ENCODE peak calls at places on chromosome 9, in four cellular contexts. P, R, A and W are unnamed samples.

GRCh38 chr9:33445389-33445881 is 2.0 kb downstream of the AQP3 start:
- DNase-seq in R (no peak), P (no peak), A (no peak), W (no peak)

GRCh38 chr9:74443036-74443750 is 53.9 kb upstream of the RORB start:
- DNase-seq in P (no peak), R (no peak), A (no peak), W (no peak)

GRCh38 chr9:17531642-17532254 is 47.1 kb upstream of the SH3GL2 start:
- DNase-seq in R (peak; percentile 32), A (no peak), P (peak; percentile 59), W (peak; percentile 10)

GRCh38 chr9:76688471-76689238 is 75.6 kb upstream of the PCA3 start:
- DNase-seq in R (peak; percentile 67), P (no peak), A (no peak), W (no peak)

GRCh38 chr9:131837836-131838235 is 98.0 kb upstream of the RAPGEF1 start:
- DNase-seq in R (no peak), P (no peak), A (no peak), W (no peak)

GRCh38 chr9:70021026-70021571 is 22.5 kb upstream of the MAMDC2 start:
- DNase-seq in A (no peak), P (no peak), R (no peak), W (no peak)

GRCh38 chr9:4489919-4490704 is at the start of gene SLC1A1:
- DNase-seq in R (no peak), A (peak; percentile 55), P (peak; percentile 85), W (peak; percentile 43)

GRCh38 chr9:34741628-34742027 is 31.7 kb upstream of the CCL21 start:
- DNase-seq in P (no peak), A (no peak), R (no peak), W (no peak)

GRCh38 chr9:108416321-108416720 is 439.5 kb downstream of the ACTL7B start:
- DNase-seq in R (peak; percentile 51), P (no peak), A (no peak), W (peak; percentile 15)

GRCh38 chr9:92968081-92968480 is 20.8 kb downstream of the FGD3 start:
- DNase-seq in R (no peak), P (no peak), A (no peak), W (no peak)

GRCh38 chr9:37582548-37583157 is 6.5 kb upstream of the FBXO10 start:
- DNase-seq in P (no peak), R (peak; percentile 40), A (no peak), W (peak; percentile 42)

GRCh38 chr9:92722386-92723298 is 42.0 kb downstream of the BICD2 start:
- DNase-seq in R (no peak), A (no peak), P (no peak), W (no peak)

GRCh38 chr9:89058906-89059305 is 67.6 kb downstream of the S1PR3 start:
- DNase-seq in A (no peak), P (no peak), R (no peak), W (no peak)

GRCh38 chr9:114791312-114791711 is 14.5 kb downstream of the TNFSF15 start:
- DNase-seq in R (no peak), P (no peak), A (no peak), W (no peak)

GRCh38 chr9:127567119-127567897 is 44.8 kb upstream of the STXBP1 start:
- DNase-seq in R (no peak), A (no peak), P (peak; percentile 70), W (no peak)

GRCh38 chr9:89428901-89429890 is 68.7 kb downstream of the SEMA4D start:
- DNase-seq in A (no peak), R (no peak), P (no peak), W (no peak)

GRCh38 chr9:107137495-107138202 is 145.4 kb upstream of the RAD23B start:
- DNase-seq in A (no peak), P (peak; percentile 45), R (peak; percentile 21), W (peak; percentile 29)

GRCh38 chr9:132006657-132007370 is 72.9 kb downstream of the MED27 start:
- DNase-seq in P (no peak), R (no peak), A (peak; percentile 67), W (no peak)

GRCh38 chr9:96107436-96107835 is 194.5 kb downstream of the HSD17B3 start:
- DNase-seq in P (no peak), R (no peak), A (no peak), W (no peak)

GRCh38 chr9:132274861-132275260 is 79.9 kb downstream of the SETX start:
- DNase-seq in A (no peak), P (no peak), R (no peak), W (no peak)

GRCh38 chr9:136676297-136676794 is 10.9 kb downstream of the AGPAT2 start:
- DNase-seq in P (no peak), R (no peak), A (no peak), W (no peak)
- H2AFZ ChIP-seq in P (no peak overlapping the region), R (no peak overlapping the region), A (no peak overlapping the region), W (no peak overlapping the region)

DNA sequence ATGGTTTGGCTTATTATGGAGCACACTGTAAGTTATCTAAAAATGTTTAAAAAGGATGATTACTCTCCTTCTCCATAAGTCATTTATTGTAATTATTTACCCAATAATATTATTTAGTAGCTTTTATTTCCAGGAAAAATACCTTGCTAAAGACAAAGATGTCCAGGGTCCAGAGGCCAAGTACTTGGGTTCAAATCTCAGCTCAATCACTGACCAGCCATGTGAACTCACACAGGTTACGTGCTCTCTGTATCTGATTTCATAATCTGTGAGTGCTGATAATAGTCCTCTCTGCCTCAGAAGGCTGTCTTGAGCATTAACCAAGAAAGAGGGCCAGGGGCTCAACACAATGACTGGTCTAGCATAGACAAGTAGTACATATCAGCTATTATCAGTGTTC is 27.0 kb downstream of the ALDH1A1 start:
- DNase-seq in P (no peak), R (no peak), A (no peak), W (no peak)
- TF ChIP-seq REST in P (no peak), R (no peak), A (no peak), W (no peak)

GRCh38 chr9:94866770-94867169 is 140.3 kb downstream of the AOPEP start:
- DNase-seq in R (no peak), P (peak; percentile 17), A (no peak), W (no peak)

GRCh38 chr9:94867281-94867841 is 140.9 kb downstream of the AOPEP start:
- DNase-seq in A (no peak), R (peak; percentile 89), P (peak; percentile 17), W (peak; percentile 45)

GRCh38 chr9:94868462-94868861 is 142.0 kb downstream of the AOPEP start:
- DNase-seq in P (no peak), A (no peak), R (no peak), W (no peak)

GRCh38 chr9:94869415-94869838 is 142.9 kb downstream of the AOPEP start:
- DNase-seq in P (peak; percentile 35), R (no peak), A (no peak), W (no peak)

GRCh38 chr9:94867842-94868312 is 141.4 kb downstream of the AOPEP start:
- DNase-seq in R (no peak), P (no peak), A (no peak), W (no peak)
- H2AFZ ChIP-seq in R (no peak overlapping the region), P (no peak overlapping the region), A (no peak overlapping the region), W (no peak overlapping the region)

GRCh38 chr9:6183227-6183551 is 32.4 kb upstream of the IL33 start:
- DNase-seq in P (no peak), R (no peak), A (no peak), W (no peak)

GRCh38 chr9:6184749-6185645 is 30.6 kb upstream of the IL33 start:
- DNase-seq in A (peak; percentile 61), P (no peak), R (no peak), W (no peak)

GRCh38 chr9:6188906-6189305 is 26.7 kb upstream of the IL33 start:
- DNase-seq in A (no peak), R (no peak), P (no peak), W (no peak)

GRCh38 chr9:6186691-6187090 is 28.9 kb upstream of the IL33 start:
- DNase-seq in P (no peak), A (no peak), R (no peak), W (no peak)

DNA sequence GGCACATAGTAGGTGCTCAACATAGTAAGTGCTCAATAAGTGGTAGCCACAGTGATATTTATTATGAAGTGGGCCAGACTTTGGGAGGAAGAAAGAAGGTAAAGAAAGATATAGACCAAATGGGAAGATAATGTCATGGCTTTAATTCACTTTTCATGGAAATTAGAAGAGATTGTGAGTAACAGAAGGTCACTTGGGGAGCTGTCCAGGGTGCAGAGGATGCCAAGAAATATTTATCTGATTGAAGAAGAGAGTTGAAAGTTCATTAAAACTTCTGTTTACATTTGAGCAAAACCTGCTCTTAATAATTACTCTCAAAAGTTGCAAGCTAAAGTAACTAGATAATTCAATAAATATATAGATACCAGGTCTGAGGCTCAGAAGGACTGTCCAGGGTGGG is 28.3 kb upstream of the IL33 start:
- DNase-seq in R (no peak), A (no peak), P (no peak), W (no peak)
- TF ChIP-seq REST in R (peak; percentile 48), A (peak; percentile 62), P (peak; percentile 44), W (peak; percentile 12)

GRCh38 chr9:14899042-14899814 is 11.0 kb downstream of the FREM1 start:
- DNase-seq in P (no peak), R (no peak), A (no peak), W (no peak)
- H2AFZ ChIP-seq in P (no peak overlapping the region), R (peak overlapping the region; percentile 22), A (no peak overlapping the region), W (no peak overlapping the region)